ENCODE peak calls at places on chromosomes 13 and 19, in ten cellular contexts. One of them, this sample, is unnamed.

GRCh38 chr13:42990147-42990990 is 1.7 kb downstream of the EPSTI1 start:
- DNase-seq in cardiac muscle cell: no peak
- DNase-seq in endothelial cell: no peak
- DNase-seq in progenitor cell of endocrine pancreas: no peak
- DNase-seq in left ventricle myocardium inferior: no peak
- DNase-seq in suprapubic skin: no peak
- DNase-seq in nephron progenitor cell: no peak
- DNase-seq in WTC11: no peak
- DNase-seq in heart left ventricle: no peak
- DNase-seq in IMR-90: peak
- DNase-seq in this sample: no peak

GRCh38 chr19:33456076-33456844 is 65.3 kb downstream of the PEPD start:
- DNase-seq in cardiac muscle cell: no peak
- DNase-seq in endothelial cell: no peak
- DNase-seq in progenitor cell of endocrine pancreas: no peak
- DNase-seq in left ventricle myocardium inferior: no peak
- DNase-seq in suprapubic skin: peak
- DNase-seq in nephron progenitor cell: no peak
- DNase-seq in WTC11: no peak
- DNase-seq in heart left ventricle: no peak
- DNase-seq in IMR-90: no peak
- DNase-seq in this sample: no peak

GRCh38 chr19:51531349-51532315 is at the start of gene SIGLEC6:
- DNase-seq in cardiac muscle cell: no peak
- DNase-seq in endothelial cell: no peak
- DNase-seq in progenitor cell of endocrine pancreas: no peak
- DNase-seq in left ventricle myocardium inferior: peak
- DNase-seq in suprapubic skin: no peak
- DNase-seq in nephron progenitor cell: no peak
- DNase-seq in WTC11: peak
- DNase-seq in heart left ventricle: peak
- DNase-seq in IMR-90: no peak
- DNase-seq in this sample: no peak

GRCh38 chr13:47678201-47678963 is 322.7 kb downstream of the SUCLA2 start:
- DNase-seq in cardiac muscle cell: no peak
- DNase-seq in endothelial cell: no peak
- DNase-seq in progenitor cell of endocrine pancreas: no peak
- DNase-seq in left ventricle myocardium inferior: no peak
- DNase-seq in suprapubic skin: no peak
- DNase-seq in nephron progenitor cell: no peak
- DNase-seq in WTC11: no peak
- DNase-seq in heart left ventricle: no peak
- DNase-seq in IMR-90: no peak
- DNase-seq in this sample: no peak

GRCh38 chr19:42252365-42253244 is 2.3 kb downstream of the ERF start:
- DNase-seq in cardiac muscle cell: peak
- DNase-seq in endothelial cell: no peak
- DNase-seq in progenitor cell of endocrine pancreas: no peak
- DNase-seq in left ventricle myocardium inferior: peak
- DNase-seq in suprapubic skin: no peak
- DNase-seq in nephron progenitor cell: no peak
- DNase-seq in WTC11: no peak
- DNase-seq in heart left ventricle: peak
- DNase-seq in IMR-90: peak
- DNase-seq in this sample: peak

GRCh38 chr13:43786766-43787517 is at the start of gene ENOX1:
- DNase-seq in cardiac muscle cell: peak
- DNase-seq in endothelial cell: peak
- DNase-seq in progenitor cell of endocrine pancreas: peak
- DNase-seq in left ventricle myocardium inferior: peak
- DNase-seq in suprapubic skin: peak
- DNase-seq in nephron progenitor cell: peak
- DNase-seq in WTC11: peak
- DNase-seq in heart left ventricle: peak
- DNase-seq in IMR-90: peak
- DNase-seq in this sample: no peak

GRCh38 chr13:76398426-76398825 is 487.8 kb downstream of the KCTD12 start:
- DNase-seq in cardiac muscle cell: peak
- DNase-seq in endothelial cell: no peak
- DNase-seq in progenitor cell of endocrine pancreas: no peak
- DNase-seq in left ventricle myocardium inferior: no peak
- DNase-seq in suprapubic skin: no peak
- DNase-seq in nephron progenitor cell: no peak
- DNase-seq in WTC11: no peak
- DNase-seq in heart left ventricle: no peak
- DNase-seq in IMR-90: peak
- DNase-seq in this sample: peak

GRCh38 chr13:34627499-34627898 is 314.6 kb upstream of the NBEA start:
- DNase-seq in cardiac muscle cell: no peak
- DNase-seq in endothelial cell: no peak
- DNase-seq in progenitor cell of endocrine pancreas: no peak
- DNase-seq in left ventricle myocardium inferior: no peak
- DNase-seq in suprapubic skin: no peak
- DNase-seq in nephron progenitor cell: no peak
- DNase-seq in WTC11: no peak
- DNase-seq in heart left ventricle: no peak
- DNase-seq in IMR-90: no peak
- DNase-seq in this sample: no peak

GRCh38 chr13:33548065-33548464 is 262.5 kb upstream of the STARD13 start:
- DNase-seq in cardiac muscle cell: no peak
- DNase-seq in endothelial cell: no peak
- DNase-seq in progenitor cell of endocrine pancreas: no peak
- DNase-seq in left ventricle myocardium inferior: no peak
- DNase-seq in suprapubic skin: no peak
- DNase-seq in nephron progenitor cell: no peak
- DNase-seq in WTC11: no peak
- DNase-seq in heart left ventricle: no peak
- DNase-seq in IMR-90: no peak
- DNase-seq in this sample: no peak

GRCh38 chr13:27425918-27426630 is 1.7 kb downstream of the GTF3A start:
- DNase-seq in cardiac muscle cell: peak
- DNase-seq in endothelial cell: peak
- DNase-seq in progenitor cell of endocrine pancreas: no peak
- DNase-seq in left ventricle myocardium inferior: peak
- DNase-seq in suprapubic skin: peak
- DNase-seq in nephron progenitor cell: peak
- DNase-seq in WTC11: peak
- DNase-seq in heart left ventricle: peak
- DNase-seq in IMR-90: peak
- DNase-seq in this sample: peak

GRCh38 chr13:26760835-26761582 is 423 bp upstream of the GPR12 start:
- DNase-seq in cardiac muscle cell: no peak
- DNase-seq in endothelial cell: no peak
- DNase-seq in progenitor cell of endocrine pancreas: no peak
- DNase-seq in left ventricle myocardium inferior: no peak
- DNase-seq in suprapubic skin: no peak
- DNase-seq in nephron progenitor cell: peak
- DNase-seq in WTC11: peak
- DNase-seq in heart left ventricle: no peak
- DNase-seq in IMR-90: no peak
- DNase-seq in this sample: no peak

GRCh38 chr13:50866817-50867640 is 23.5 kb upstream of the DLEU7 start:
- DNase-seq in cardiac muscle cell: no peak
- DNase-seq in endothelial cell: no peak
- DNase-seq in progenitor cell of endocrine pancreas: no peak
- DNase-seq in left ventricle myocardium inferior: no peak
- DNase-seq in suprapubic skin: no peak
- DNase-seq in nephron progenitor cell: no peak
- DNase-seq in WTC11: no peak
- DNase-seq in heart left ventricle: no peak
- DNase-seq in IMR-90: no peak
- DNase-seq in this sample: no peak

GRCh38 chr13:76894401-76895110 is 8.4 kb upstream of the KCTD12 start:
- DNase-seq in cardiac muscle cell: no peak
- DNase-seq in endothelial cell: no peak
- DNase-seq in progenitor cell of endocrine pancreas: no peak
- DNase-seq in left ventricle myocardium inferior: no peak
- DNase-seq in suprapubic skin: no peak
- DNase-seq in nephron progenitor cell: no peak
- DNase-seq in WTC11: no peak
- DNase-seq in heart left ventricle: no peak
- DNase-seq in IMR-90: no peak
- DNase-seq in this sample: peak

GRCh38 chr13:50894042-50894441 is 15.5 kb upstream of the RNASEH2B start:
- DNase-seq in cardiac muscle cell: no peak
- DNase-seq in endothelial cell: no peak
- DNase-seq in progenitor cell of endocrine pancreas: no peak
- DNase-seq in left ventricle myocardium inferior: no peak
- DNase-seq in suprapubic skin: no peak
- DNase-seq in nephron progenitor cell: no peak
- DNase-seq in WTC11: no peak
- DNase-seq in heart left ventricle: no peak
- DNase-seq in IMR-90: no peak
- DNase-seq in this sample: no peak

GRCh38 chr19:18121166-18121565 is 23.6 kb downstream of the MAST3 start:
- DNase-seq in cardiac muscle cell: no peak
- DNase-seq in endothelial cell: no peak
- DNase-seq in progenitor cell of endocrine pancreas: no peak
- DNase-seq in left ventricle myocardium inferior: no peak
- DNase-seq in suprapubic skin: no peak
- DNase-seq in nephron progenitor cell: no peak
- DNase-seq in WTC11: no peak
- DNase-seq in heart left ventricle: no peak
- DNase-seq in IMR-90: no peak
- DNase-seq in this sample: no peak

GRCh38 chr19:18119243-18120105 is 21.9 kb downstream of the MAST3 start:
- DNase-seq in cardiac muscle cell: no peak
- DNase-seq in endothelial cell: no peak
- DNase-seq in progenitor cell of endocrine pancreas: no peak
- DNase-seq in left ventricle myocardium inferior: no peak
- DNase-seq in suprapubic skin: no peak
- DNase-seq in nephron progenitor cell: no peak
- DNase-seq in WTC11: no peak
- DNase-seq in heart left ventricle: no peak
- DNase-seq in IMR-90: no peak
- DNase-seq in this sample: no peak

GRCh38 chr19:18118420-18119242 is 21.1 kb downstream of the MAST3 start:
- DNase-seq in cardiac muscle cell: no peak
- DNase-seq in endothelial cell: no peak
- DNase-seq in progenitor cell of endocrine pancreas: no peak
- DNase-seq in left ventricle myocardium inferior: no peak
- DNase-seq in suprapubic skin: no peak
- DNase-seq in nephron progenitor cell: no peak
- DNase-seq in WTC11: no peak
- DNase-seq in heart left ventricle: no peak
- DNase-seq in IMR-90: peak
- DNase-seq in this sample: no peak

GRCh38 chr19:18117692-18118378 is 20.3 kb downstream of the MAST3 start:
- DNase-seq in cardiac muscle cell: peak
- DNase-seq in endothelial cell: peak
- DNase-seq in progenitor cell of endocrine pancreas: peak
- DNase-seq in left ventricle myocardium inferior: peak
- DNase-seq in suprapubic skin: peak
- DNase-seq in nephron progenitor cell: peak
- DNase-seq in WTC11: peak
- DNase-seq in heart left ventricle: peak
- DNase-seq in IMR-90: peak
- DNase-seq in this sample: peak

DNA sequence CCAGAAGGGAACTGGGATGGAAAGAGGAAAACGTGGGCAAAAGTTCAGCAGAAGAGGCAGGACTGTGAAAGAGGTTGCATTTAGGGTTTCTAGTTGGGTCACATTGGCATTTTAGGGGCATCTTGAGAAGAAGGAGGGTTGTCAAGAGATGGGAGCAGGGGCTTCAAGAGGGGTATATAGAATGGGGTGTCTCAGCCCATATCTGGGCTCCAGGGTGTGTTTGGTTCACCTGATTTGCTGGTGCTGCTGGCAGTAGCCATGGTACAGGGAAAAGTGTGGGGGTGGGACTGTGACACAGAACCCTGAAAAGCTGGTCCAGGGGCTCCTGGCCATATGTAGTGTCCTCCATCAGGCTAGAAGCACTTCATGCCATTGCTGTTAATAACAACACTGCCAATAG is 22.5 kb downstream of the MAST3 start:
- DNase-seq in cardiac muscle cell: no peak
- DNase-seq in endothelial cell: no peak
- DNase-seq in progenitor cell of endocrine pancreas: no peak
- DNase-seq in left ventricle myocardium inferior: no peak
- DNase-seq in suprapubic skin: no peak
- DNase-seq in nephron progenitor cell: no peak
- DNase-seq in WTC11: no peak
- DNase-seq in heart left ventricle: no peak
- DNase-seq in IMR-90: no peak
- DNase-seq in this sample: no peak
- TF ChIP-seq CTCF in cardiac muscle cell: no peak
- TF ChIP-seq CTCF in endothelial cell: no peak
- TF ChIP-seq CTCF in progenitor cell of endocrine pancreas: no peak
- TF ChIP-seq CTCF in left ventricle myocardium inferior: no peak
- TF ChIP-seq CTCF in suprapubic skin: no peak
- TF ChIP-seq CTCF in nephron progenitor cell: no peak
- TF ChIP-seq CTCF in WTC11: no peak
- TF ChIP-seq CTCF in heart left ventricle: no peak
- TF ChIP-seq CTCF in IMR-90: no peak
- TF ChIP-seq CTCF in this sample: no peak

DNA sequence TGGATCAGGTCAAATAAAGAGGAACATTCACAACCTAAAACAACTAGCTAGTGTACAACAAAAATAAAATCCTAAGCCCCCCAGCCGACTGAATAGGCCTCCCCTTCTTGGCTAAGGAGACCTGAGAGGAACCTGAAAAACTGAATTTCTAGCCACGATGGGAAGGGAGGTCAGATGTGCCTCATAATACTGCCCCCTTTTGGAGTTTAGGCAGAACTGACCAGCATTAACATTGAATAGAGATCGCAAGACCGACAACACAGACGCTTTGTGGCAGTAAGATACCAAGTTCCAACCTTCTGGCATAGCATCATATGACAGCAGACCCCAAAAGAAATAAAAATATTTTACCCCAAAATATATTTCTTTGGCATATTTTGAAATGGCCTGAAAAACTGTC is 15.9 kb downstream of the CBY2 start:
- DNase-seq in cardiac muscle cell: peak
- DNase-seq in endothelial cell: peak
- DNase-seq in progenitor cell of endocrine pancreas: no peak
- DNase-seq in left ventricle myocardium inferior: no peak
- DNase-seq in suprapubic skin: no peak
- DNase-seq in nephron progenitor cell: no peak
- DNase-seq in WTC11: no peak
- DNase-seq in heart left ventricle: no peak
- DNase-seq in IMR-90: peak
- DNase-seq in this sample: peak
- TF ChIP-seq CTCF in cardiac muscle cell: peak
- TF ChIP-seq CTCF in endothelial cell: peak
- TF ChIP-seq CTCF in progenitor cell of endocrine pancreas: peak
- TF ChIP-seq CTCF in left ventricle myocardium inferior: peak
- TF ChIP-seq CTCF in suprapubic skin: peak
- TF ChIP-seq CTCF in nephron progenitor cell: peak
- TF ChIP-seq CTCF in WTC11: peak
- TF ChIP-seq CTCF in heart left ventricle: no peak
- TF ChIP-seq CTCF in IMR-90: peak
- TF ChIP-seq CTCF in this sample: peak

GRCh38 chr13:73945371-73945770 is 188.8 kb downstream of the KLF12 start:
- DNase-seq in cardiac muscle cell: peak
- DNase-seq in endothelial cell: no peak
- DNase-seq in progenitor cell of endocrine pancreas: no peak
- DNase-seq in left ventricle myocardium inferior: no peak
- DNase-seq in suprapubic skin: no peak
- DNase-seq in nephron progenitor cell: no peak
- DNase-seq in WTC11: no peak
- DNase-seq in heart left ventricle: no peak
- DNase-seq in IMR-90: no peak
- DNase-seq in this sample: no peak
- TF ChIP-seq CTCF in cardiac muscle cell: no peak
- TF ChIP-seq CTCF in endothelial cell: no peak
- TF ChIP-seq CTCF in progenitor cell of endocrine pancreas: no peak
- TF ChIP-seq CTCF in left ventricle myocardium inferior: peak
- TF ChIP-seq CTCF in suprapubic skin: no peak
- TF ChIP-seq CTCF in nephron progenitor cell: no peak
- TF ChIP-seq CTCF in WTC11: no peak
- TF ChIP-seq CTCF in heart left ventricle: no peak
- TF ChIP-seq CTCF in IMR-90: peak
- TF ChIP-seq CTCF in this sample: no peak

GRCh38 chr13:110107568-110108347 is 199.2 kb downstream of the COL4A1 start:
- DNase-seq in cardiac muscle cell: peak
- DNase-seq in endothelial cell: peak
- DNase-seq in progenitor cell of endocrine pancreas: no peak
- DNase-seq in left ventricle myocardium inferior: no peak
- DNase-seq in suprapubic skin: peak
- DNase-seq in nephron progenitor cell: no peak
- DNase-seq in WTC11: peak
- DNase-seq in heart left ventricle: no peak
- DNase-seq in IMR-90: no peak
- DNase-seq in this sample: no peak
- TF ChIP-seq CTCF in cardiac muscle cell: peak
- TF ChIP-seq CTCF in endothelial cell: peak
- TF ChIP-seq CTCF in progenitor cell of endocrine pancreas: peak
- TF ChIP-seq CTCF in left ventricle myocardium inferior: peak
- TF ChIP-seq CTCF in suprapubic skin: no peak
- TF ChIP-seq CTCF in nephron progenitor cell: no peak
- TF ChIP-seq CTCF in WTC11: no peak
- TF ChIP-seq CTCF in heart left ventricle: no peak
- TF ChIP-seq CTCF in IMR-90: peak
- TF ChIP-seq CTCF in this sample: no peak